ENCODE peak calls at places on chromosome 12, in nine cellular contexts. One of them, this sample, is unnamed.

GRCh38 chr12:91603060-91603459 is 420.4 kb upstream of the DCN start:
- DNase-seq in stomach: no peak
- DNase-seq in neural progenitor cell: no peak
- DNase-seq in upper lobe of right lung: no peak
- DNase-seq in GM23338: no peak
- DNase-seq in ascending aorta: no peak
- DNase-seq in lung: no peak
- DNase-seq in adrenal gland: no peak
- DNase-seq in dorsolateral prefrontal cortex: no peak
- DNase-seq in this sample: no peak

GRCh38 chr12:53944907-53945847 is 6.5 kb downstream of the HOXC13 start:
- DNase-seq in adrenal gland: no peak
- DNase-seq in upper lobe of right lung: no peak
- DNase-seq in neural progenitor cell: no peak
- DNase-seq in lung: no peak
- DNase-seq in GM23338: peak
- DNase-seq in dorsolateral prefrontal cortex: no peak
- DNase-seq in stomach: no peak
- DNase-seq in ascending aorta: peak
- DNase-seq in this sample: no peak

GRCh38 chr12:44972746-44973421 is 78.0 kb downstream of the DBX2 start:
- DNase-seq in adrenal gland: no peak
- DNase-seq in stomach: no peak
- DNase-seq in neural progenitor cell: peak
- DNase-seq in dorsolateral prefrontal cortex: no peak
- DNase-seq in upper lobe of right lung: no peak
- DNase-seq in lung: no peak
- DNase-seq in GM23338: peak
- DNase-seq in ascending aorta: no peak
- DNase-seq in this sample: peak

GRCh38 chr12:109811624-109811995 is 21.6 kb downstream of the TRPV4 start:
- DNase-seq in neural progenitor cell: no peak
- DNase-seq in dorsolateral prefrontal cortex: no peak
- DNase-seq in adrenal gland: no peak
- DNase-seq in ascending aorta: no peak
- DNase-seq in upper lobe of right lung: no peak
- DNase-seq in lung: no peak
- DNase-seq in GM23338: peak
- DNase-seq in stomach: no peak
- DNase-seq in this sample: no peak

GRCh38 chr12:94386422-94386821 is 73.2 kb downstream of the CEP83 start:
- DNase-seq in ascending aorta: no peak
- DNase-seq in upper lobe of right lung: no peak
- DNase-seq in dorsolateral prefrontal cortex: no peak
- DNase-seq in GM23338: no peak
- DNase-seq in lung: no peak
- DNase-seq in neural progenitor cell: no peak
- DNase-seq in adrenal gland: peak
- DNase-seq in stomach: no peak
- DNase-seq in this sample: peak

GRCh38 chr12:49104822-49105221 is 5.8 kb downstream of the LMBR1L start:
- DNase-seq in dorsolateral prefrontal cortex: no peak
- DNase-seq in ascending aorta: no peak
- DNase-seq in stomach: no peak
- DNase-seq in lung: no peak
- DNase-seq in upper lobe of right lung: no peak
- DNase-seq in neural progenitor cell: no peak
- DNase-seq in GM23338: no peak
- DNase-seq in adrenal gland: no peak
- DNase-seq in this sample: no peak

GRCh38 chr12:535396-535795 is 75.7 kb downstream of the B4GALNT3 start:
- DNase-seq in neural progenitor cell: no peak
- DNase-seq in lung: no peak
- DNase-seq in dorsolateral prefrontal cortex: no peak
- DNase-seq in GM23338: no peak
- DNase-seq in stomach: no peak
- DNase-seq in upper lobe of right lung: no peak
- DNase-seq in adrenal gland: no peak
- DNase-seq in ascending aorta: no peak
- DNase-seq in this sample: no peak

GRCh38 chr12:51828951-51829581 is 19.5 kb downstream of the FIGNL2 start:
- DNase-seq in dorsolateral prefrontal cortex: no peak
- DNase-seq in ascending aorta: no peak
- DNase-seq in neural progenitor cell: peak
- DNase-seq in adrenal gland: no peak
- DNase-seq in lung: no peak
- DNase-seq in stomach: no peak
- DNase-seq in GM23338: peak
- DNase-seq in upper lobe of right lung: no peak
- DNase-seq in this sample: no peak

GRCh38 chr12:109018276-109018675 is 2.6 kb downstream of the SVOP start:
- DNase-seq in lung: no peak
- DNase-seq in adrenal gland: no peak
- DNase-seq in GM23338: no peak
- DNase-seq in ascending aorta: no peak
- DNase-seq in dorsolateral prefrontal cortex: no peak
- DNase-seq in stomach: no peak
- DNase-seq in neural progenitor cell: peak
- DNase-seq in upper lobe of right lung: no peak
- DNase-seq in this sample: no peak

GRCh38 chr12:20510811-20511210 is 142.5 kb downstream of the PDE3A start:
- DNase-seq in stomach: no peak
- DNase-seq in adrenal gland: no peak
- DNase-seq in lung: no peak
- DNase-seq in neural progenitor cell: no peak
- DNase-seq in ascending aorta: no peak
- DNase-seq in dorsolateral prefrontal cortex: no peak
- DNase-seq in upper lobe of right lung: no peak
- DNase-seq in GM23338: no peak
- DNase-seq in this sample: no peak

GRCh38 chr12:44154128-44154527 is 318.2 kb downstream of the TMEM117 start:
- DNase-seq in lung: no peak
- DNase-seq in stomach: no peak
- DNase-seq in dorsolateral prefrontal cortex: no peak
- DNase-seq in GM23338: no peak
- DNase-seq in neural progenitor cell: no peak
- DNase-seq in upper lobe of right lung: no peak
- DNase-seq in ascending aorta: no peak
- DNase-seq in adrenal gland: no peak
- DNase-seq in this sample: peak

GRCh38 chr12:106296179-106296877 is 6.2 kb upstream of the TCP11L2 start:
- DNase-seq in ascending aorta: no peak
- DNase-seq in neural progenitor cell: no peak
- DNase-seq in GM23338: no peak
- DNase-seq in stomach: no peak
- DNase-seq in dorsolateral prefrontal cortex: no peak
- DNase-seq in upper lobe of right lung: no peak
- DNase-seq in lung: no peak
- DNase-seq in adrenal gland: no peak
- DNase-seq in this sample: no peak
- H3K27ac ChIP-seq in ascending aorta: no peak
- H3K27ac ChIP-seq in neural progenitor cell: no peak
- H3K27ac ChIP-seq in GM23338: no peak
- H3K27ac ChIP-seq in stomach: peak
- H3K27ac ChIP-seq in dorsolateral prefrontal cortex: no peak
- H3K27ac ChIP-seq in upper lobe of right lung: no peak
- H3K27ac ChIP-seq in lung: peak
- H3K27ac ChIP-seq in adrenal gland: no peak
- H3K27ac ChIP-seq in this sample: no peak

GRCh38 chr12:59075141-59075540 is 154.8 kb upstream of the LRIG3 start:
- DNase-seq in upper lobe of right lung: no peak
- DNase-seq in GM23338: no peak
- DNase-seq in lung: no peak
- DNase-seq in ascending aorta: no peak
- DNase-seq in stomach: no peak
- DNase-seq in adrenal gland: no peak
- DNase-seq in dorsolateral prefrontal cortex: no peak
- DNase-seq in neural progenitor cell: no peak
- DNase-seq in this sample: peak
- TF ChIP-seq CTCF in upper lobe of right lung: no peak
- TF ChIP-seq CTCF in GM23338: no peak
- TF ChIP-seq CTCF in lung: no peak
- TF ChIP-seq CTCF in ascending aorta: no peak
- TF ChIP-seq CTCF in stomach: no peak
- TF ChIP-seq CTCF in adrenal gland: no peak
- TF ChIP-seq CTCF in dorsolateral prefrontal cortex: no peak
- TF ChIP-seq CTCF in neural progenitor cell: no peak
- TF ChIP-seq CTCF in this sample: no peak

DNA sequence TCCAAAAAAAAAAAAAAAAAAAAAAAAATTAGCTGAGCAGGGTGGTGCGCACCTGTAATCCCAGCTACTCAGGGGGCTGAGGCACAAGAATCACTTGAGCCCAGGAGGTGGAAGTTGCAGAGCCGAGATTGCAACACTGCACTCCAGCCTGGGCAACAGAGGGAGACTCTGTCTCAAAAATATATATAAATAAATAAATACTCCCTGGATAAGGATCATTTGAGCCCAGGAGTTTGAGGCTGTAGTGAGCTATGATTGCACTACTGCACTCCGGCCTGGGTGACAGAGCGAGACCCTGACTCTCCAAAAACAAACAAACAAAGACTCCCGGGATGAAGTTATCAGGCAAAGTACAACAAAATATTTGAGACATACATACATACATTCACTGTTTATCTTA is 3.3 kb upstream of the NAA25 start:
- DNase-seq in lung: peak
- DNase-seq in neural progenitor cell: no peak
- DNase-seq in ascending aorta: peak
- DNase-seq in GM23338: no peak
- DNase-seq in stomach: no peak
- DNase-seq in dorsolateral prefrontal cortex: no peak
- DNase-seq in upper lobe of right lung: peak
- DNase-seq in adrenal gland: peak
- DNase-seq in this sample: no peak
- H3K27ac ChIP-seq in lung: no peak
- H3K27ac ChIP-seq in neural progenitor cell: no peak
- H3K27ac ChIP-seq in ascending aorta: no peak
- H3K27ac ChIP-seq in GM23338: peak
- H3K27ac ChIP-seq in stomach: no peak
- H3K27ac ChIP-seq in dorsolateral prefrontal cortex: no peak
- H3K27ac ChIP-seq in upper lobe of right lung: no peak
- H3K27ac ChIP-seq in adrenal gland: no peak
- H3K27ac ChIP-seq in this sample: no peak

DNA sequence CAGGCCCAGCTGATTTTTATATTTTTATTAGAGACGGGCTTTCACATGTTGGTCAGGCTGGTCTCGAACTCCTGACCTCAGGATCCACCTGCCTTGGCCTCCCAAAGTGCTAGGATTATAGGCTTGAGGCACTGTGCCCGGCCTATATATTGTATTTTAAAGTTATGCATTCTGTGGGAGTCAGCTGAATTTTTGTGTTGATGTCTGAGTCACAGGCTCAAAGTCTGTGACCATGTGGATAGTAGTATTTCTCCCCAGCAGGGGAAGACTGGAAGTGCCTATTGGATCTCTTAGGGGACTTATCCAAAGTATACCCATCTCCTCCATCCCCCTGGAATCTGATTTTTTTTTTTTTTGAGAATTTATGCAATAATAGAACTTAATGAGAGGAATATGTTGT is 43.8 kb upstream of the ATF1 start:
- DNase-seq in lung: no peak
- DNase-seq in neural progenitor cell: no peak
- DNase-seq in adrenal gland: no peak
- DNase-seq in GM23338: no peak
- DNase-seq in ascending aorta: no peak
- DNase-seq in dorsolateral prefrontal cortex: no peak
- DNase-seq in upper lobe of right lung: no peak
- DNase-seq in stomach: no peak
- DNase-seq in this sample: no peak
- TF ChIP-seq CTCF in lung: no peak
- TF ChIP-seq CTCF in neural progenitor cell: no peak
- TF ChIP-seq CTCF in adrenal gland: no peak
- TF ChIP-seq CTCF in GM23338: no peak
- TF ChIP-seq CTCF in ascending aorta: no peak
- TF ChIP-seq CTCF in dorsolateral prefrontal cortex: no peak
- TF ChIP-seq CTCF in upper lobe of right lung: no peak
- TF ChIP-seq CTCF in stomach: no peak
- TF ChIP-seq CTCF in this sample: no peak

DNA sequence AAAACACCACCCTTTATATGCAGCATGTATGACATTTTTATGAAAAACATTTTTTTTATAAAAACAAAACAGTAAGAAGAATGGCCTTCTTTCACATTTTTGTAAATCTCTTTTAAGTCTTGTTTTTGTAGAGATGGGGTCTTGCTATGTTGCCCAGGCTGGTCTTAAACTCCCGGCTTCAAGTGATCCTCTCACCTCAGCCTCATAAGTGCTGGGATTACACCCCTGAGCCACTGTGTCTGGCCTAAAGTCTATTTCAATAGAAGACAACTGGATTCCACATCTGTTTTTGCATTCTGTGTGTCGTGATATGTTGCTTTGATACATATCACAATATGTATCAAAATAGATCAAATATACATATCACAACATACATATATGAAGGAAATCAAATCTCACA is 98.9 kb downstream of the ELK3 start:
- DNase-seq in upper lobe of right lung: no peak
- DNase-seq in GM23338: no peak
- DNase-seq in lung: no peak
- DNase-seq in neural progenitor cell: no peak
- DNase-seq in ascending aorta: no peak
- DNase-seq in dorsolateral prefrontal cortex: no peak
- DNase-seq in stomach: no peak
- DNase-seq in adrenal gland: no peak
- DNase-seq in this sample: no peak
- H3K27ac ChIP-seq in upper lobe of right lung: no peak
- H3K27ac ChIP-seq in GM23338: no peak
- H3K27ac ChIP-seq in lung: no peak
- H3K27ac ChIP-seq in neural progenitor cell: no peak
- H3K27ac ChIP-seq in ascending aorta: no peak
- H3K27ac ChIP-seq in dorsolateral prefrontal cortex: no peak
- H3K27ac ChIP-seq in stomach: no peak
- H3K27ac ChIP-seq in adrenal gland: no peak
- H3K27ac ChIP-seq in this sample: no peak

DNA sequence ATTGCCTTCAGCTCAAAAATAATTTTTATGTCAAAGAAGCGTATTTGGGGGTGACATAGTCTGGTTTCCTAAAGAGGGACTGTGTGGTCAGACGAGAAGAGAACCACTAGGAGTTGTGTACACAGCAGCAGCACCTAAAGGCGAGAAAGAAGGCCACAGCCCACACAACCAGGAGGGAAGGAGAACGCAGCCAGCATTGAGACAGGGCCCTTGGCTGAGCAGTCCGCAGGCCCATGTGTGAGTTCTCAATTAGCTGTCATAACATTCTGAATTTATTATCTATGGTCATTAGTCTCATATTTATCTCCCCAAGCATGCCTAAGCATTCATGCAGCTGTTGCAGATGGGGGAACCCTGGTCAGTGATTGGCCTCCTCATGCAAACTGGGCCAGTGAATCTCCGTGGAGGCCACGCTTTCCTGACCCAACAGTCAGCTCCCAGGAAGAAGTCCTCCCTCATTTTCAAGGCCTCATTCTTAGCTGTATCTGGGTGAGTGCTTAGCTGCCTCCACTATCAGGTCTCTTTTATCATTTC is 81.2 kb upstream of the ATF7IP start:
- DNase-seq in ascending aorta: no peak
- DNase-seq in lung: no peak
- DNase-seq in upper lobe of right lung: no peak
- DNase-seq in stomach: no peak
- DNase-seq in GM23338: peak
- DNase-seq in adrenal gland: peak
- DNase-seq in dorsolateral prefrontal cortex: no peak
- DNase-seq in neural progenitor cell: peak
- DNase-seq in this sample: peak
- TF ChIP-seq CTCF in ascending aorta: no peak
- TF ChIP-seq CTCF in lung: no peak
- TF ChIP-seq CTCF in upper lobe of right lung: no peak
- TF ChIP-seq CTCF in stomach: no peak
- TF ChIP-seq CTCF in GM23338: no peak
- TF ChIP-seq CTCF in adrenal gland: no peak
- TF ChIP-seq CTCF in dorsolateral prefrontal cortex: no peak
- TF ChIP-seq CTCF in neural progenitor cell: no peak
- TF ChIP-seq CTCF in this sample: peak

This sample was measured in cardiac muscle cell.